ENCODE peak calls at places on chromosomes 12 and 14, in five cellular contexts. Y is neuronal stem cell, L is esophagus muscularis mucosa, U is PC-9, T is adrenal gland. R is an unnamed sample.

GRCh38 chr14:83342590-83342989 is 1808.9 kb upstream of the SEL1L start:
- DNase-seq in U (no peak), L (no peak), T (no peak), Y (no peak), R (no peak)

GRCh38 chr14:102084931-102085330 is 1.9 kb downstream of the HSP90AA1 start:
- DNase-seq in T (no peak), U (no peak), L (no peak), Y (no peak), R (no peak)

GRCh38 chr12:104590002-104590401 is 133.3 kb downstream of the CHST11 start:
- DNase-seq in T (no peak), L (no peak), U (no peak), Y (no peak), R (no peak)

GRCh38 chr12:115873416-115874082 is 403.9 kb downstream of the MED13L start:
- DNase-seq in U (no peak), Y (no peak), T (no peak), L (no peak), R (no peak)

GRCh38 chr12:118055865-118056773 is 4.9 kb downstream of the WSB2 start:
- DNase-seq in L (no peak), U (no peak), Y (no peak), T (peak), R (no peak)

GRCh38 chr12:44873898-44874297 is 2.2 kb downstream of the NELL2 start:
- DNase-seq in Y (no peak), U (no peak), L (no peak), T (no peak), R (no peak)

GRCh38 chr12:127636881-127637280 is 630.1 kb upstream of the TMEM132C start:
- DNase-seq in L (no peak), T (no peak), Y (no peak), U (no peak), R (no peak)

GRCh38 chr12:108784270-108784669 is 53.0 kb upstream of the CORO1C start:
- DNase-seq in T (no peak), Y (no peak), L (no peak), U (no peak), R (no peak)

GRCh38 chr12:124568431-124569374 is 1.3 kb upstream of the NCOR2 start:
- DNase-seq in L (peak), U (no peak), Y (no peak), T (peak), R (no peak)

GRCh38 chr14:34122650-34123049 is 171.8 kb upstream of the EGLN3 start:
- DNase-seq in L (no peak), T (no peak), Y (no peak), U (no peak), R (no peak)

GRCh38 chr14:93281937-93282336 is 50.9 kb downstream of the BTBD7 start:
- DNase-seq in Y (no peak), T (no peak), L (no peak), U (no peak), R (no peak)

GRCh38 chr12:7951671-7952070 is 15.7 kb upstream of the SLC2A3 start:
- DNase-seq in U (no peak), L (no peak), T (no peak), Y (no peak), R (no peak)

GRCh38 chr14:77140343-77140936 is 1.2 kb downstream of the ZDHHC22 start:
- DNase-seq in T (no peak), L (no peak), U (no peak), Y (no peak), R (no peak)

GRCh38 chr12:106049105-106049504 is 89.6 kb downstream of the NUAK1 start:
- DNase-seq in T (no peak), L (peak), U (no peak), Y (no peak), R (no peak)

GRCh38 chr14:73295198-73295796 is 58.0 kb downstream of the PAPLN start:
- DNase-seq in U (no peak), Y (no peak), L (no peak), T (peak), R (no peak)

GRCh38 chr12:2163172-2163927 is 110.6 kb downstream of the CACNA1C start:
- DNase-seq in Y (no peak), U (no peak), L (peak), T (peak), R (no peak)

GRCh38 chr14:105026789-105027563 is 6.1 kb upstream of the CDCA4 start:
- DNase-seq in T (no peak), Y (no peak), L (no peak), U (peak), R (no peak)

GRCh38 chr14:42110167-42110566 is 503.5 kb downstream of the LRFN5 start:
- DNase-seq in T (peak), U (no peak), L (no peak), Y (no peak), R (no peak)

GRCh38 chr14:53034688-53035087 is 83.8 kb upstream of the FERMT2 start:
- DNase-seq in T (no peak), U (no peak), L (no peak), Y (no peak), R (no peak)

GRCh38 chr14:53032161-53032803 is 81.4 kb upstream of the FERMT2 start:
- DNase-seq in Y (peak), T (peak), L (no peak), U (peak), R (no peak)

GRCh38 chr14:53035336-53035735 is 84.5 kb upstream of the FERMT2 start:
- DNase-seq in Y (no peak), U (no peak), T (no peak), L (no peak), R (no peak)

GRCh38 chr14:53034036-53034435 is 83.2 kb upstream of the FERMT2 start:
- DNase-seq in L (no peak), T (no peak), Y (no peak), U (no peak), R (no peak)

GRCh38 chr14:53032838-53033390 is 82.1 kb upstream of the FERMT2 start:
- DNase-seq in Y (no peak), T (no peak), L (no peak), U (no peak), R (no peak)
- H3K27ac ChIP-seq in Y (no peak), T (peak), L (peak), U (no peak), R (no peak)

DNA sequence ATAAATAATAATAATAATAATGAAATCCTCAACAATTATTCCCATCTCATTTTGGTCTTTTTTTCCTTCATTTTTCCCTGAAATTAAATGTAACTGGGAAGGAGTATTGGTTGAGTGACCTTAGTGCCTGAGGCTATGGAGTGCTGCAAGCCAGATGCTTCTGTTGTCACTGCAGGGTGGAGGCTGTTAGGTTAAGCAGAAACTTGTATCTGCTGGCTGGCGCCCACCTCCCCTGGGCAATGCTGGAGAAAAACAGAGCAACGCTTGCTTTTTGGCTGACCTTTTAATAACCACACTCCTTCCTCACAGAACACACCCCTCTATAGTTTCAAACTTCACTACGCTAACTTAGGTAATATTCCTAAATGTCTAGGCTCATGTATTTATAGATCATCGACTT is 583.5 kb upstream of the NOVA1 start:
- DNase-seq in L (no peak), T (no peak), Y (no peak), U (no peak), R (no peak)
- H3K4me3 ChIP-seq in L (no peak), T (no peak), Y (no peak), U (no peak), R (no peak)

GRCh38 chr12:31248815-31249214 is 77.1 kb downstream of the SINHCAF start:
- DNase-seq in T (no peak), Y (no peak), U (no peak), L (peak), R (no peak)
- H3K27ac ChIP-seq in T (no peak), Y (no peak), U (no peak), L (no peak), R (no peak)

GRCh38 chr12:96502477-96502876 is 13.1 kb downstream of the CFAP54 start:
- DNase-seq in T (no peak), L (no peak), Y (no peak), U (no peak), R (no peak)

GRCh38 chr12:96510306-96510764 is 21.0 kb downstream of the CFAP54 start:
- DNase-seq in Y (no peak), U (no peak), L (peak), T (no peak), R (no peak)

GRCh38 chr12:96502949-96503532 is 13.7 kb downstream of the CFAP54 start:
- DNase-seq in T (no peak), U (no peak), Y (no peak), L (no peak), R (no peak)

GRCh38 chr12:96503971-96504370 is 14.6 kb downstream of the CFAP54 start:
- DNase-seq in L (no peak), T (no peak), U (no peak), Y (no peak), R (no peak)

DNA sequence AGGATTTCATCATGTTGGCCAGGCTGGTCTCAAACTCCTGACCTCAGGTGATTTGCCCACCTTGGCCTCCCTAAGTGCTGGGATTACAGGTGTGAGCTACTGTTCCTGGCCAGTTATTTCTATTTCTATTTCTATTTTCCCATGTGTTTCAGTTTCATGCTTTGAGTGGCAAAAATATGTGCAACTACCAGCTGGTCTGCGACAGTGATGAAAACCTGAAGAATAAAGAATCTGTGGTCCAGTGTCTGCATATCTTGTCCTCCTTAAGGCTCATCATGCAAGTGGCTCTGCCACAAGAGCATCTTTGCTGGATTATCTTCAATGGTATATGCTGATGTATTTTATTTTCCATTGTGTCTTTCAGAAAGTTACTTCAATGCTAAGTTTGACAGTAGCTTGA is 17.4 kb downstream of the CFAP54 start:
- DNase-seq in L (peak), Y (no peak), T (no peak), U (no peak), R (no peak)
- H3K4me3 ChIP-seq in L (no peak), Y (no peak), T (no peak), U (no peak), R (no peak)

GRCh38 chr14:92105073-92105844 is 1.1 kb downstream of the ATXN3 start:
- DNase-seq in Y (no peak), U (no peak), L (no peak), T (no peak), R (no peak)

GRCh38 chr14:92106095-92106937 is at the start of gene ATXN3:
- DNase-seq in Y (peak), T (peak), L (peak), U (peak), R (peak)

GRCh38 chr14:92099802-92100201 is 6.6 kb downstream of the ATXN3 start:
- DNase-seq in L (no peak), T (no peak), Y (no peak), U (no peak), R (no peak)

GRCh38 chr14:92105845-92106094 is 612 bp downstream of the ATXN3 start:
- DNase-seq in T (peak), U (no peak), L (peak), Y (peak), R (no peak)

GRCh38 chr14:92103363-92103762 is 3.0 kb downstream of the ATXN3 start:
- DNase-seq in Y (no peak), U (no peak), T (no peak), L (no peak), R (no peak)
- H3K27ac ChIP-seq in Y (no peak), U (no peak), T (no peak), L (no peak), R (no peak)

DNA sequence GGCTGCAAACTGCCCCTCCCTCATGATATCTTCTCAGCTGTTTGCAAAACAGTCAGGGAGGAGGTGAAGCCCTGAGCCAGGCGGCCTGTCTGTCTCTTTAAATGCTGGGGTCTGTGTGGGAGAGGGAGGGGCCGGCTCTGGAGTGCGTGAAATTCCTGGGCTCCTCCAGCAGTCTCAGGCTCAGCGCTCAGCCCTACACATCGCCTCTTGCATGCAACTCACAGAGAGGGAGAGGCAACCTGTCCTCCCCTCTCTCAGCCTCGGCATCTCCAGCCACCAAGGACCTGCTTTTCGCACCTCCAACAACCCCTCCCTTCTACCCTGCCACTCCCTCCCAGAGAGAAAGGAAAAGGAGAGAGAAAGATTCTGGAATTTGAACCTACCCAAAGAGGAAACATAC is at the start of gene NRXN3:
- DNase-seq in Y (peak), U (no peak), L (no peak), T (no peak), R (no peak)
- H3K4me3 ChIP-seq in Y (no peak), U (no peak), L (no peak), T (no peak), R (no peak)

GRCh38 chr14:50319293-50319692 is 7.2 kb downstream of the DMAC2L start:
- DNase-seq in U (no peak), T (no peak), L (no peak), Y (no peak), R (no peak)
- H3K27ac ChIP-seq in U (peak), T (no peak), L (no peak), Y (no peak), R (no peak)

DNA sequence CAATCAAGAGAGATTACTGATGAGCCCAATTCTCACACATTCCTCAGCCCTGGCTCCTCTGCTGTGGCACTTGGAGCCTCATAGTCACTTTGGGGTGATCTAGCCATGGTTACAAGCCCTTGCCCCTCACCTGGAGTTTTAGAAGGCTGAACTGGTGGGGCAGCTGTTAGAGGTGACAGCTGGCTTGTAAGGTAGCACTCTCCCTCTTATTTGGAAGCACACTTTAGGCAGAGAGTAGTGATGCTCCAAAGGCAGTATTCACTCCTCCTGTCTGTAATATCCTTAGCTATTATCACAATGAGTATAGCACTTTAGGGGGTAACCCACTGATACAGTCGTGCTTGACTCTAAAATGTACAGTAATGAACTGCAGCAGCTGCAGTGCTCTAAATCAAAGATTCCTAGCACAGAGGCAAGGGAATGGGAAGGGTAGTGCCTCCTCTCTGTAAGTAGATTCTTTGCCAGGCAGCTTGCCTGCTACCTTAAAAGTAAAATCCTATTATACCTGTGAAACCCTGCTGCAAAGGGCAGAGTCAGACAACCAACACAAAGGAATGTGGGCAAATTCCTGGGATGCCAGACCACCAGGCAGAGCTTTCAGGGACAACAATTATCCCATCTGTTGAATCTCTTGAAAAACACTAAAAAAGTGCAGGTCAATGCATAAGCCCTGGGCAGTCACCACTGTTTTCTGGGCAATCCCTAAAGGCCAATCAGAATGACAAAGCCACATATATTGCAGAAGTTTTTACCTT is 336.3 kb downstream of the NOVA1 start:
- DNase-seq in U (no peak), T (no peak), Y (peak), L (no peak), R (no peak)
- H3K4me3 ChIP-seq in U (no peak), T (no peak), Y (no peak), L (no peak), R (no peak)

GRCh38 chr12:67322580-67322979 is 53.4 kb downstream of the CAND1 start:
- DNase-seq in U (no peak), L (no peak), T (no peak), Y (no peak), R (no peak)

GRCh38 chr12:67318786-67319185 is 49.6 kb downstream of the CAND1 start:
- DNase-seq in L (no peak), U (no peak), T (no peak), Y (no peak), R (no peak)

GRCh38 chr12:67326637-67327036 is 57.5 kb downstream of the CAND1 start:
- DNase-seq in U (no peak), L (no peak), T (no peak), Y (no peak), R (no peak)

GRCh38 chr12:67323007-67323406 is 53.8 kb downstream of the CAND1 start:
- DNase-seq in U (no peak), L (no peak), Y (no peak), T (no peak), R (no peak)

DNA sequence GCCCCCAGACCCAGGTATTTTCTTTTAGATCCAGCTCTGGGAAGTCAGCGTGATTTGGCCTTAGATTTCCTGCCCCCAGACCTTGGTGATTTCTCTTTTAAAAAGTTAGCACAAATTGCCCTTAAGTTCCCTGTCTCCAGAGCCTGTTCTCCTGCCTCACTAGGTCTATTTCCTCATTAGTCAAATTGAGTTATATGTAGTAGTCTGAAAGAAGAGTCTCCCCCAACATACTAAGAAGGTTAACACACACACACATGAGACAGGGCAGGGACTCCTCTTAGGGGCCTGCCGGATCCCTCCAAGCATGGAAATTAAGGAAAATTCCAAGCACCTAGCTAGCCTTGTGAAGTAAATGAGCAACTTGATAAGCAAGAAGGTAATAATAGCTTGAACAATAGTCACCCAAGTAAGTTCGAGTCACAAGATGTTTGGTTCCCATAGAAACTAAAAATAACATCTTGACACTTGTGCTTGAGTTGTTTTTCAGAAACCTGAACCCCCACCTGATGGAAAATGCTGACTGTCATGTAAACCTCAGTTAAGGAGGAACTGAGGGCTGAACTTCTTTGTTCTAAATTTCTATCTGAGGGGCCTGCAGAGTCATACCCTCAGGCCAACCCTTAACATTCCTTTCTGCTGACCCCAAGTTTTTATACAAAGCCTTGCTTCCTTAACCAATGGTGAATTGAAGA is 51.6 kb downstream of the CAND1 start:
- DNase-seq in U (peak), L (no peak), T (no peak), Y (no peak), R (no peak)
- H3K27ac ChIP-seq in U (no peak), L (no peak), T (no peak), Y (no peak), R (no peak)

GRCh38 chr12:509494-509893 is 49.8 kb downstream of the B4GALNT3 start:
- DNase-seq in U (peak), Y (no peak), L (no peak), T (no peak), R (no peak)
- H3K4me3 ChIP-seq in U (no peak), Y (no peak), L (no peak), T (no peak), R (no peak)

R was measured in CD4-positive, CD25-positive, alpha-beta regulatory T cell.